ENCODE peak calls at places on chromosomes 16 and 17, in five cellular contexts. Q is HCT116, I is PC-3, U is GM23338, N is neural progenitor cell. Z is an unnamed sample.

GRCh38 chr17:50918071-50918932 is 52.1 kb upstream of the TOB1 start:
- DNase-seq in Q (no peak), I (no peak), U (no peak), N (no peak), Z (no peak)

GRCh38 chr17:42388381-42389134 is at the start of gene STAT3:
- DNase-seq in Q (peak), I (no peak), U (peak), N (peak), Z (peak)

GRCh38 chr17:64608571-64608981 is 53.5 kb downstream of the SMURF2 start:
- DNase-seq in Q (no peak), I (peak), U (no peak), N (no peak), Z (no peak)

GRCh38 chr16:15996432-15997109 is 47.2 kb downstream of the ABCC1 start:
- DNase-seq in Q (peak), I (peak), U (no peak), N (no peak), Z (peak)

GRCh38 chr17:6496636-6497441 is 52.6 kb downstream of the PIMREG start:
- DNase-seq in Q (no peak), I (no peak), U (no peak), N (no peak), Z (no peak)

GRCh38 chr17:21678451-21679081 is 13.8 kb upstream of the KCNJ18 start:
- DNase-seq in Q (no peak), I (no peak), U (no peak), N (no peak), Z (no peak)

GRCh38 chr17:48547839-48548686 is 3.2 kb upstream of the HOXB2 start:
- DNase-seq in Q (no peak), I (no peak), U (peak), N (peak), Z (no peak)

GRCh38 chr16:80447263-80447662 is 93.5 kb upstream of the DYNLRB2 start:
- DNase-seq in Q (no peak), I (no peak), U (no peak), N (no peak), Z (no peak)

GRCh38 chr16:64412578-64413280 is 709.1 kb downstream of the CDH11 start:
- DNase-seq in Q (no peak), I (peak), U (no peak), N (no peak), Z (no peak)

GRCh38 chr16:64409762-64410161 is 712.1 kb downstream of the CDH11 start:
- DNase-seq in Q (no peak), I (no peak), U (no peak), N (no peak), Z (no peak)

GRCh38 chr16:64408699-64409098 is 713.2 kb downstream of the CDH11 start:
- DNase-seq in Q (no peak), I (no peak), U (peak), N (no peak), Z (no peak)

GRCh38 chr16:64406661-64407267 is 715.1 kb downstream of the CDH11 start:
- DNase-seq in Q (no peak), I (no peak), U (no peak), N (peak), Z (no peak)

DNA sequence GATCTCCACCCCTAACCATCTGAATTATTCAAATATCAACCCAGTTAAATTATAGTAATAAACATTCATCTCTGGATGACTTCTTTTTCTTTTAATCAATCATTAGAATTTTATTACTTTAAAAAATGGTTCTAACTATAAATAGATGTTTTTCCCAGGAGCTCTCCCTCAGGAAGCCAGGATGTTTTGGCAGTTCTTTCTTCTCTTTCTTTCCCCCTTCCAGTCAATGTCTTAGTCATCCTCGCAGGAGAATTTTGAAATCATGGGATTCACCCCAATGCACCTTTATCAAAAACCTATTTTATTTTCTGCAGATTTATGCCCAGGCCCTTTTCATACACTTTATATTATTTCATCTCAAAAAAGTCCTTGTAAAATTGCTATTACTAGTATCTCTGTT is 711.6 kb downstream of the CDH11 start:
- DNase-seq in Q (no peak), I (no peak), U (no peak), N (no peak), Z (no peak)
- H2AFZ ChIP-seq in Q (no peak), I (no peak), U (no peak), N (no peak), Z (no peak)

DNA sequence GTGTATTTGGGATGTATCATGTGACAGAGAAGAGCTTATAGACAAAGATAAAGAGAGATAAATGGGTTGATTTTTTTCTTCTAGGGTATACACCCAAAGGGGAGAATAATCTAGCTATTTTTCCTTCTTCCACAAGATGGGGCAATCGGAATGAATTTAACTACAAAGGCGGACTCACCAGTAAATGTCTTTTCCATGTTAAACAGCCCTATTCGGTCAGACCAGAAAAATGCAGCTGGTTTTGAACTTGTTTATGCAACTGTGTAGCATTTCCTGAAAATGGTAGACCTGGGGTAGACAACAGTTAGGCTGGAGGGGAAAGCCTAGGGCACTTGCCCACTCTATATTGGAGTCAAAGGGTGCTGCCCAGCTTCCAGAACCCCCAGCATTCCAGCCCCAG is 477.1 kb downstream of the TOX3 start:
- DNase-seq in Q (no peak), I (peak), U (peak), N (peak), Z (peak)
- TF ChIP-seq EZH2phosphoT487 in Q (no peak), I (no peak), U (no peak), N (no peak), Z (no peak)

GRCh38 chr17:56910509-56911235 is 3.2 kb downstream of the TRIM25 start:
- DNase-seq in Q (no peak), I (no peak), U (no peak), N (no peak), Z (no peak)

GRCh38 chr17:56912105-56912999 is 1.5 kb downstream of the TRIM25 start:
- DNase-seq in Q (no peak), I (peak), U (no peak), N (no peak), Z (no peak)

GRCh38 chr17:56914641-56915263 is 903 bp upstream of the TRIM25 start:
- DNase-seq in Q (peak), I (peak), U (no peak), N (no peak), Z (peak)

GRCh38 chr17:56913000-56913866 is 616 bp downstream of the TRIM25 start:
- DNase-seq in Q (no peak), I (peak), U (peak), N (peak), Z (peak)

DNA sequence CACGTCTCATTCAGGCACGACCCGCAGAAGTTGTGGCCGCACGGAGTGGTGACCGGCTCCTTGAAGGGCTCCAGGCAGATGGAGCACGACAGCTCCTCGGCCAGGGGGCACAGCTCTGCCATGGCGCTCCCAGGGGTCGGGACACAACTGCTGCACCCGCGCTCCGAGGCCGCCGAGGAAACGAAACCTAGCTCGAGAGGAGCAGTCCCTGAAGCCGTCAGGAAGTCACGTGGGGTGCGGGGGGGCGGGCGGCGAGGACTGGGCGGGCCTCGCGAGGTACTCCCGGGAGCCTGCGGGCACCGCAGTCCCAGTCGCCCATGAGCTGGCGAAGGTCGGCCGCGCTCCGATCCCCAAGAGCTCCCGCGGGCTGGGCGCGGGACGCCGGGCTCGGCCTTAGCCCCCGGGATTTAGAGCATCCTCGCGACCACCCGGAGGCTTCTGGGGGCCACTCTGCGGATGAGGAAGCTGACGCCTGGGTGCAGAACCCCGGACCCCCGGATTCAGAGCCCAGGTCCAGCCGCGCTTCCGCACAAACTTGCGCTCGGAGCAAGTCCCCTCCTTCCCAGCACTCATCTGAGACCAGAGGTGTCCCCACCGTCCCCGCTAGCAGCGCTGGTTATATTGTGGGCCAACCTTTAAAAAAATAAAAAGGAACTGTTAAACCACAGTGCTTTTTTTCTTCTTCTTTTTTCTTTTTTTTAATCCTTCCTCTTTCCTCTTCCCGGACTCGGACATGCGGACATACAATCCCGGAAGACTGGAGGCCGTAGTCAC is at the start of gene TRIM25:
- DNase-seq in Q (peak), I (peak), U (peak), N (peak), Z (peak)
- H2AFZ ChIP-seq in Q (no peak), I (peak), U (peak), N (peak), Z (peak)

GRCh38 chr16:10572611-10573010 is 7.8 kb downstream of the EMP2 start:
- DNase-seq in Q (no peak), I (no peak), U (no peak), N (no peak), Z (no peak)

GRCh38 chr16:10569629-10570028 is 10.8 kb downstream of the EMP2 start:
- DNase-seq in Q (no peak), I (no peak), U (no peak), N (no peak), Z (no peak)

GRCh38 chr16:10575506-10576130 is 4.8 kb downstream of the EMP2 start:
- DNase-seq in Q (no peak), I (no peak), U (no peak), N (no peak), Z (no peak)

GRCh38 chr16:10566613-10567012 is 13.8 kb downstream of the EMP2 start:
- DNase-seq in Q (no peak), I (no peak), U (peak), N (no peak), Z (no peak)

DNA sequence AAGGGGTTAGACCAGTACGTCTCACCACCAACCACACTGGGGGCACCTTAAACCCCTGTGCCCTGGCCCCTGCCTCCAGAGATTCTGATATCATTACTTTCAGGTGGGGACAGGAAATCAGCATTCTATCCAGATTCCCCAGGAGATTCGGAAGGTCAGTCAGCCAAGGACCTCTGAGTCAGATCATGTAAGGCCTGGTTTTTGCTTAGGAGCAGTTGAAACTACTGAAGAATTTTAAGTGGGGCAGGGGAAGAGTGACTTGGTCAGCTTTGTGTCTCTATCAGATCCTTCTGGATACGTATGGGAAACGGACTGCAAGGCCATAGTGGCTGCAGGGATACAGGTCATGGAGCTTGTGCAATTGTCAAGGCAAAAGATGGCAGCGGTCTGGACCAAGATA is 9.0 kb downstream of the EMP2 start:
- DNase-seq in Q (no peak), I (no peak), U (no peak), N (no peak), Z (no peak)
- TF ChIP-seq EZH2phosphoT487 in Q (no peak), I (no peak), U (no peak), N (no peak), Z (no peak)

GRCh38 chr17:28720247-28720996 is 637 bp downstream of the RPL23A start:
- DNase-seq in Q (no peak), I (no peak), U (no peak), N (no peak), Z (no peak)
- H2AFZ ChIP-seq in Q (no peak), I (no peak), U (no peak), N (peak), Z (no peak)